ENCODE peak calls at places on chromosomes 2 and 18, in nine cellular contexts. One of them, this sample, is unnamed.

GRCh38 chr2:150169230-150169629 is 318.2 kb downstream of the RND3 start:
- DNase-seq in heart left ventricle: no peak
- DNase-seq in mucosa of descending colon: no peak
- DNase-seq in sigmoid colon: peak
- DNase-seq in upper lobe of right lung: no peak
- DNase-seq in mammary epithelial cell: no peak
- DNase-seq in adrenal gland: no peak
- DNase-seq in fibroblast of the aortic adventitia: peak
- DNase-seq in Peyer's patch: no peak
- DNase-seq in this sample: peak

GRCh38 chr18:52451252-52451651 is 111.3 kb downstream of the DCC start:
- DNase-seq in sigmoid colon: no peak
- DNase-seq in upper lobe of right lung: no peak
- DNase-seq in fibroblast of the aortic adventitia: no peak
- DNase-seq in mammary epithelial cell: no peak
- DNase-seq in adrenal gland: no peak
- DNase-seq in heart left ventricle: no peak
- DNase-seq in Peyer's patch: no peak
- DNase-seq in mucosa of descending colon: no peak
- DNase-seq in this sample: no peak

GRCh38 chr2:102119255-102119654 is 23.3 kb upstream of the IL1R1 start:
- DNase-seq in heart left ventricle: no peak
- DNase-seq in mammary epithelial cell: no peak
- DNase-seq in mucosa of descending colon: no peak
- DNase-seq in sigmoid colon: no peak
- DNase-seq in Peyer's patch: no peak
- DNase-seq in upper lobe of right lung: no peak
- DNase-seq in fibroblast of the aortic adventitia: peak
- DNase-seq in adrenal gland: no peak
- DNase-seq in this sample: no peak

GRCh38 chr18:74286106-74286856 is 5.5 kb downstream of the CYB5A start:
- DNase-seq in mammary epithelial cell: no peak
- DNase-seq in heart left ventricle: no peak
- DNase-seq in adrenal gland: no peak
- DNase-seq in upper lobe of right lung: no peak
- DNase-seq in fibroblast of the aortic adventitia: peak
- DNase-seq in sigmoid colon: no peak
- DNase-seq in mucosa of descending colon: no peak
- DNase-seq in Peyer's patch: no peak
- DNase-seq in this sample: peak

GRCh38 chr2:11495844-11496271 is 29.9 kb upstream of the E2F6 start:
- DNase-seq in Peyer's patch: no peak
- DNase-seq in mucosa of descending colon: no peak
- DNase-seq in upper lobe of right lung: no peak
- DNase-seq in sigmoid colon: no peak
- DNase-seq in heart left ventricle: peak
- DNase-seq in adrenal gland: peak
- DNase-seq in fibroblast of the aortic adventitia: no peak
- DNase-seq in mammary epithelial cell: no peak
- DNase-seq in this sample: no peak

GRCh38 chr2:25285265-25286024 is 56.3 kb downstream of the DNMT3A start:
- DNase-seq in sigmoid colon: no peak
- DNase-seq in upper lobe of right lung: no peak
- DNase-seq in mammary epithelial cell: no peak
- DNase-seq in Peyer's patch: no peak
- DNase-seq in adrenal gland: no peak
- DNase-seq in fibroblast of the aortic adventitia: no peak
- DNase-seq in mucosa of descending colon: no peak
- DNase-seq in heart left ventricle: no peak
- DNase-seq in this sample: no peak

GRCh38 chr2:120920438-120920814 is 184.8 kb downstream of the GLI2 start:
- DNase-seq in heart left ventricle: no peak
- DNase-seq in mammary epithelial cell: no peak
- DNase-seq in fibroblast of the aortic adventitia: no peak
- DNase-seq in sigmoid colon: no peak
- DNase-seq in upper lobe of right lung: no peak
- DNase-seq in Peyer's patch: no peak
- DNase-seq in adrenal gland: no peak
- DNase-seq in mucosa of descending colon: no peak
- DNase-seq in this sample: no peak

GRCh38 chr18:79422022-79422782 is 26.5 kb downstream of the NFATC1 start:
- DNase-seq in upper lobe of right lung: no peak
- DNase-seq in adrenal gland: no peak
- DNase-seq in heart left ventricle: no peak
- DNase-seq in Peyer's patch: no peak
- DNase-seq in mucosa of descending colon: no peak
- DNase-seq in sigmoid colon: no peak
- DNase-seq in fibroblast of the aortic adventitia: peak
- DNase-seq in mammary epithelial cell: no peak
- DNase-seq in this sample: no peak

GRCh38 chr2:199018826-199019225 is 438.9 kb downstream of the SATB2 start:
- DNase-seq in Peyer's patch: no peak
- DNase-seq in mucosa of descending colon: no peak
- DNase-seq in fibroblast of the aortic adventitia: peak
- DNase-seq in adrenal gland: no peak
- DNase-seq in mammary epithelial cell: no peak
- DNase-seq in sigmoid colon: no peak
- DNase-seq in heart left ventricle: no peak
- DNase-seq in upper lobe of right lung: no peak
- DNase-seq in this sample: no peak

GRCh38 chr2:95268208-95269035 is 5.8 kb upstream of the PROM2 start:
- DNase-seq in mucosa of descending colon: no peak
- DNase-seq in fibroblast of the aortic adventitia: no peak
- DNase-seq in sigmoid colon: no peak
- DNase-seq in adrenal gland: peak
- DNase-seq in upper lobe of right lung: peak
- DNase-seq in Peyer's patch: no peak
- DNase-seq in mammary epithelial cell: no peak
- DNase-seq in heart left ventricle: no peak
- DNase-seq in this sample: no peak

GRCh38 chr2:37189452-37190153 is 1.1 kb upstream of the SULT6B1 start:
- DNase-seq in heart left ventricle: no peak
- DNase-seq in mucosa of descending colon: no peak
- DNase-seq in upper lobe of right lung: no peak
- DNase-seq in fibroblast of the aortic adventitia: peak
- DNase-seq in Peyer's patch: no peak
- DNase-seq in adrenal gland: peak
- DNase-seq in mammary epithelial cell: peak
- DNase-seq in sigmoid colon: no peak
- DNase-seq in this sample: peak

DNA sequence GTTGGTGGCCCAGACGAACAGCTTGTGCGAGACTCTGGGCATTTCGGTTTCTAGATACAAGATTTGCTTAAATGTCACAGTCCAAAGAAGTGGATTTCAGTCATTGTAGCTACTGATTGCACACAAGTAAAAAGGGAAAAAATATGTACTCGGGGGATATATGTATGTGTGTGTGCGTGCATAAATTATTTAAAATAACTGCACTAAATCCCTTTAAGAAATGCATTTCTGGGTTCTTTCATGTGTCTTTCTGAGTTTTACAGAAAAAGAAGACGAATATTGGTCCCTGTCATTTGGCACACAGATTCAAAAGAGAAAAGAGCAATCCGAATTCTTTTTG is 2.1 kb upstream of the EPHA4 start:
- DNase-seq in mucosa of descending colon: no peak
- DNase-seq in heart left ventricle: no peak
- DNase-seq in fibroblast of the aortic adventitia: no peak
- DNase-seq in Peyer's patch: no peak
- DNase-seq in sigmoid colon: no peak
- DNase-seq in adrenal gland: no peak
- DNase-seq in upper lobe of right lung: no peak
- DNase-seq in mammary epithelial cell: no peak
- DNase-seq in this sample: no peak
- H3K4me3 ChIP-seq in mucosa of descending colon: no peak
- H3K4me3 ChIP-seq in heart left ventricle: peak
- H3K4me3 ChIP-seq in fibroblast of the aortic adventitia: peak
- H3K4me3 ChIP-seq in Peyer's patch: peak
- H3K4me3 ChIP-seq in sigmoid colon: peak
- H3K4me3 ChIP-seq in adrenal gland: peak
- H3K4me3 ChIP-seq in upper lobe of right lung: peak
- H3K4me3 ChIP-seq in mammary epithelial cell: peak
- H3K4me3 ChIP-seq in this sample: peak

GRCh38 chr2:64326578-64327050 is 127.3 kb upstream of the LGALSL start:
- DNase-seq in sigmoid colon: no peak
- DNase-seq in mucosa of descending colon: no peak
- DNase-seq in upper lobe of right lung: no peak
- DNase-seq in fibroblast of the aortic adventitia: no peak
- DNase-seq in Peyer's patch: no peak
- DNase-seq in mammary epithelial cell: no peak
- DNase-seq in heart left ventricle: no peak
- DNase-seq in adrenal gland: no peak
- DNase-seq in this sample: no peak

GRCh38 chr2:64327129-64327509 is 126.8 kb upstream of the LGALSL start:
- DNase-seq in adrenal gland: no peak
- DNase-seq in mammary epithelial cell: peak
- DNase-seq in heart left ventricle: no peak
- DNase-seq in mucosa of descending colon: no peak
- DNase-seq in sigmoid colon: no peak
- DNase-seq in fibroblast of the aortic adventitia: no peak
- DNase-seq in Peyer's patch: no peak
- DNase-seq in upper lobe of right lung: no peak
- DNase-seq in this sample: no peak

GRCh38 chr2:64328415-64328722 is 125.6 kb upstream of the LGALSL start:
- DNase-seq in mucosa of descending colon: no peak
- DNase-seq in adrenal gland: no peak
- DNase-seq in Peyer's patch: no peak
- DNase-seq in fibroblast of the aortic adventitia: no peak
- DNase-seq in heart left ventricle: peak
- DNase-seq in mammary epithelial cell: no peak
- DNase-seq in upper lobe of right lung: no peak
- DNase-seq in sigmoid colon: no peak
- DNase-seq in this sample: no peak

GRCh38 chr2:64325852-64326577 is 127.9 kb upstream of the LGALSL start:
- DNase-seq in Peyer's patch: peak
- DNase-seq in sigmoid colon: no peak
- DNase-seq in mammary epithelial cell: peak
- DNase-seq in heart left ventricle: no peak
- DNase-seq in adrenal gland: no peak
- DNase-seq in fibroblast of the aortic adventitia: no peak
- DNase-seq in upper lobe of right lung: no peak
- DNase-seq in mucosa of descending colon: no peak
- DNase-seq in this sample: no peak

DNA sequence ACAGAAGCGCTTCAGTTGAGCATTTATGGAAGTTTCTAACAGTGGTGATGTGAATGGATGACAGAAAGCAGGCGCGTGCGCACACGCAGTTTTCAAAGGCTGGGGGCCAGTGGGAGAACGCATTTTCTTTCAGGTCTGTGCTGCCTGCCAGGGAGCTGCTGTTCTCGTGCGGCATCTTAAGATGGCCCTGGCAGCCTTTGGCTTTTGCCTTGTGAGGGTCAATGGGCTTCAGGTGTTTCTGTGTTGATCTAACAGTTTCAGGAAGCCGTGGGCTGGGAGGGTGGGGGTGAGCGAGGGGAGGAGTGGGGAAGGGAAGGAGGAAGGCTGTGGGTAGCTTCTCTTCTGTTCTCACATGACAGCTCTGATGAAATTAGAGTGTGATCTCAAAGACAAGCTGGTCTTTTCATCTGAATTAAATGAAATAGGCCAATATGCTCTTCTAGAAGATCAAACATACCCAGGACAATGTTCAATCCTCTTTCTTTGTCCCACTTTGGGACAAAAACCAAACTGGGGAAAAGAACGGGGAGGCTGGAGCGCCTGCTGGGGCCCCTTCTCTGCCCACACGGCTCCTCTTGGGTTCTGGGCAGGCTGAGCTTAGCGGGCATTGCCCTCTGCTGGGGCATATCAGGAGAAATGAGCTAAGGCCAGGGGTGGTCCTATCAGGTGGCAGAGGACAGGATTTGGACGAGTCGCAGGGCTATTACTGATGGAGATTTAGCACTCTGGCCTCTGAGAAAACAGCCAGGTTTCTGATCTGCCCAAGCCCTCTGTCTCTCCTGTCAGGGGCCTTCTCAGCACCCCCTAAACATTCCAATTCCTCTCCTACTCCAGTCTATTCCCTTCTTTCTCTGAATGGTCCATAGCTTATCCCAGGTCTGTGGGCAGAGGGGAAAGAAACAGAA is 126.2 kb upstream of the LGALSL start:
- DNase-seq in upper lobe of right lung: peak
- DNase-seq in mucosa of descending colon: peak
- DNase-seq in sigmoid colon: peak
- DNase-seq in fibroblast of the aortic adventitia: no peak
- DNase-seq in adrenal gland: no peak
- DNase-seq in mammary epithelial cell: no peak
- DNase-seq in heart left ventricle: peak
- DNase-seq in Peyer's patch: peak
- DNase-seq in this sample: peak
- TF ChIP-seq CTCF in upper lobe of right lung: peak
- TF ChIP-seq CTCF in mucosa of descending colon: no peak
- TF ChIP-seq CTCF in sigmoid colon: peak
- TF ChIP-seq CTCF in fibroblast of the aortic adventitia: peak
- TF ChIP-seq CTCF in adrenal gland: peak
- TF ChIP-seq CTCF in mammary epithelial cell: peak
- TF ChIP-seq CTCF in heart left ventricle: peak
- TF ChIP-seq CTCF in Peyer's patch: peak
- TF ChIP-seq CTCF in this sample: peak

DNA sequence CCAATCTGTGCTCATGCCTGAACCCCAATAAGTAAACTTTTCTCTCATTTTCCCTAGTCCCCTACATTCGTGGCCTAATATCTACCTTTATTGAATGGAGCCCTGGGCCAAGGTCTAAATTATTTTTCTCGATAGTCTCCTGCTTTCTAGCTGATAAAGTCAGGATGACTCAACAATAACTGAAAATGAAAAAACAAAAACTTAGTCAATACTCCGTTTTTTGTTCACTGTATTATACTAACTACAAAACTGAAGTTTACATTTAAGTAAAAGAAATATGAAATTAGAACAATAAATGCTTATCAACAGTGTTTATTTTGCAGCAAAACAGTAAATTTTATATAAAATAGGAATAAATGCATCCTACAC is 32.2 kb downstream of the AOX1 start:
- DNase-seq in fibroblast of the aortic adventitia: no peak
- DNase-seq in mammary epithelial cell: no peak
- DNase-seq in Peyer's patch: no peak
- DNase-seq in mucosa of descending colon: no peak
- DNase-seq in sigmoid colon: no peak
- DNase-seq in adrenal gland: no peak
- DNase-seq in heart left ventricle: no peak
- DNase-seq in upper lobe of right lung: no peak
- DNase-seq in this sample: no peak
- H3K4me3 ChIP-seq in fibroblast of the aortic adventitia: no peak
- H3K4me3 ChIP-seq in mammary epithelial cell: no peak
- H3K4me3 ChIP-seq in Peyer's patch: no peak
- H3K4me3 ChIP-seq in mucosa of descending colon: no peak
- H3K4me3 ChIP-seq in sigmoid colon: no peak
- H3K4me3 ChIP-seq in adrenal gland: no peak
- H3K4me3 ChIP-seq in heart left ventricle: no peak
- H3K4me3 ChIP-seq in upper lobe of right lung: no peak
- H3K4me3 ChIP-seq in this sample: no peak

DNA sequence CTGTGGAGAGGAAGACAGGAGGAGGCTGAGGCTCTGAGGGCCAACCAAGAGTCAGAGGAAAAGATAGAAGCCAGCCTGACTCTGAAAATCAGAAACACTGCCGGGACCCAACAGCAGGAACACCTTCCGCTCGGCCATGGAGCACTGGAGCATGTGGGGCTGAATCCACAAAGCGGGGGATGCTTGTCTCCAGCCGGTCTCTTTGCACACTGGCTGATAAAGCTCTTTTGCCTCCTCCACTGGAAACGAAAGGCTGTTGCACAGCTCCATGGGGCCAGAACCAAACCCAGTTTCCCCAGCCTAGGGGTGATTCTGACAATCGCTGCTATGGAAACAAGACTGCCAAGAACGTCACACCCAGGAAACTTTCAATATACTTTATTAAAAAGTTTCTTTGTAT is 90.3 kb downstream of the COL6A3 start:
- DNase-seq in sigmoid colon: no peak
- DNase-seq in upper lobe of right lung: no peak
- DNase-seq in Peyer's patch: no peak
- DNase-seq in heart left ventricle: no peak
- DNase-seq in fibroblast of the aortic adventitia: no peak
- DNase-seq in adrenal gland: no peak
- DNase-seq in mucosa of descending colon: no peak
- DNase-seq in mammary epithelial cell: no peak
- DNase-seq in this sample: no peak
- TF ChIP-seq CTCF in sigmoid colon: no peak
- TF ChIP-seq CTCF in upper lobe of right lung: no peak
- TF ChIP-seq CTCF in Peyer's patch: no peak
- TF ChIP-seq CTCF in heart left ventricle: no peak
- TF ChIP-seq CTCF in fibroblast of the aortic adventitia: no peak
- TF ChIP-seq CTCF in adrenal gland: no peak
- TF ChIP-seq CTCF in mucosa of descending colon: no peak
- TF ChIP-seq CTCF in mammary epithelial cell: no peak
- TF ChIP-seq CTCF in this sample: peak

This sample was measured in fibroblast of pulmonary artery.